ENCODE peak calls at places on chromosomes 11 and 22, in five cellular contexts. One of them, this sample, is unnamed.
A peak's percentile ranks its signal among the peaks of the same experiment; 100 is the strongest.

GRCh38 chr11:13277719-13278619 is at the start of gene BMAL1:
- DNase-seq in esophagus muscularis mucosa: peak; percentile 89
- DNase-seq in cardiac muscle cell: no peak
- DNase-seq in effector memory CD4-positive, alpha-beta T cell: peak; percentile 52
- DNase-seq in CD4-positive, alpha-beta memory T cell: no peak
- DNase-seq in this sample: peak; percentile 35

GRCh38 chr11:9625158-9625557 is 38.7 kb upstream of the SWAP70 start:
- DNase-seq in effector memory CD4-positive, alpha-beta T cell: no peak
- DNase-seq in CD4-positive, alpha-beta memory T cell: no peak
- DNase-seq in esophagus muscularis mucosa: no peak
- DNase-seq in cardiac muscle cell: no peak
- DNase-seq in this sample: no peak

GRCh38 chr11:1041936-1042608 is 5.6 kb upstream of the MUC6 start:
- DNase-seq in cardiac muscle cell: no peak
- DNase-seq in esophagus muscularis mucosa: no peak
- DNase-seq in CD4-positive, alpha-beta memory T cell: no peak
- DNase-seq in effector memory CD4-positive, alpha-beta T cell: no peak
- DNase-seq in this sample: no peak

GRCh38 chr11:86101493-86101892 is 32.6 kb upstream of the PICALM start:
- DNase-seq in cardiac muscle cell: no peak
- DNase-seq in CD4-positive, alpha-beta memory T cell: no peak
- DNase-seq in effector memory CD4-positive, alpha-beta T cell: no peak
- DNase-seq in esophagus muscularis mucosa: no peak
- DNase-seq in this sample: no peak

GRCh38 chr11:91396243-91397133 is 828.1 kb upstream of the FAT3 start:
- DNase-seq in esophagus muscularis mucosa: no peak
- DNase-seq in CD4-positive, alpha-beta memory T cell: no peak
- DNase-seq in cardiac muscle cell: no peak
- DNase-seq in effector memory CD4-positive, alpha-beta T cell: no peak
- DNase-seq in this sample: no peak

GRCh38 chr11:83862691-83863090 is 576.5 kb upstream of the CCDC90B start:
- DNase-seq in esophagus muscularis mucosa: no peak
- DNase-seq in CD4-positive, alpha-beta memory T cell: no peak
- DNase-seq in effector memory CD4-positive, alpha-beta T cell: no peak
- DNase-seq in cardiac muscle cell: no peak
- DNase-seq in this sample: no peak

GRCh38 chr11:33704240-33705002 is 3.8 kb upstream of the C11orf91 start:
- DNase-seq in CD4-positive, alpha-beta memory T cell: no peak
- DNase-seq in esophagus muscularis mucosa: no peak
- DNase-seq in effector memory CD4-positive, alpha-beta T cell: no peak
- DNase-seq in cardiac muscle cell: no peak
- DNase-seq in this sample: no peak

GRCh38 chr11:64060861-64061444 is 25.2 kb downstream of the FLRT1 start:
- DNase-seq in cardiac muscle cell: peak; percentile 83
- DNase-seq in CD4-positive, alpha-beta memory T cell: peak; percentile 31
- DNase-seq in esophagus muscularis mucosa: no peak
- DNase-seq in effector memory CD4-positive, alpha-beta T cell: peak; percentile 43
- DNase-seq in this sample: peak; percentile 17

GRCh38 chr11:31943056-31943780 is 132.1 kb upstream of the PAX6 start:
- DNase-seq in cardiac muscle cell: no peak
- DNase-seq in esophagus muscularis mucosa: peak; percentile 74
- DNase-seq in CD4-positive, alpha-beta memory T cell: no peak
- DNase-seq in effector memory CD4-positive, alpha-beta T cell: no peak
- DNase-seq in this sample: no peak

GRCh38 chr11:705646-706438 is at the start of gene EPS8L2:
- DNase-seq in esophagus muscularis mucosa: no peak
- DNase-seq in effector memory CD4-positive, alpha-beta T cell: no peak
- DNase-seq in CD4-positive, alpha-beta memory T cell: no peak
- DNase-seq in cardiac muscle cell: no peak
- DNase-seq in this sample: no peak

GRCh38 chr22:20650294-20651207 is 123.4 kb upstream of the SERPIND1 start:
- DNase-seq in esophagus muscularis mucosa: peak; percentile 86
- DNase-seq in CD4-positive, alpha-beta memory T cell: no peak
- DNase-seq in effector memory CD4-positive, alpha-beta T cell: no peak
- DNase-seq in cardiac muscle cell: no peak
- DNase-seq in this sample: no peak

GRCh38 chr11:100639140-100639539 is 47.9 kb upstream of the ARHGAP42 start:
- DNase-seq in esophagus muscularis mucosa: no peak
- DNase-seq in cardiac muscle cell: peak; percentile 13
- DNase-seq in CD4-positive, alpha-beta memory T cell: no peak
- DNase-seq in effector memory CD4-positive, alpha-beta T cell: no peak
- DNase-seq in this sample: no peak

GRCh38 chr11:47257518-47258316 is at the start of gene NR1H3:
- DNase-seq in CD4-positive, alpha-beta memory T cell: no peak
- DNase-seq in effector memory CD4-positive, alpha-beta T cell: no peak
- DNase-seq in esophagus muscularis mucosa: peak; percentile 93
- DNase-seq in cardiac muscle cell: peak; percentile 75
- DNase-seq in this sample: peak; percentile 87

GRCh38 chr22:19271856-19272535 is 19.5 kb downstream of the CLTCL1 start:
- DNase-seq in CD4-positive, alpha-beta memory T cell: no peak
- DNase-seq in effector memory CD4-positive, alpha-beta T cell: no peak
- DNase-seq in cardiac muscle cell: no peak
- DNase-seq in esophagus muscularis mucosa: peak; percentile 72
- DNase-seq in this sample: peak; percentile 29

GRCh38 chr11:59144579-59145345 is 2.1 kb downstream of the FAM111A start:
- DNase-seq in CD4-positive, alpha-beta memory T cell: peak; percentile 79
- DNase-seq in effector memory CD4-positive, alpha-beta T cell: peak; percentile 68
- DNase-seq in esophagus muscularis mucosa: peak; percentile 94
- DNase-seq in cardiac muscle cell: peak; percentile 72
- DNase-seq in this sample: peak; percentile 91

GRCh38 chr11:90911192-90911591 is 688.3 kb upstream of the CHORDC1 start:
- DNase-seq in cardiac muscle cell: no peak
- DNase-seq in CD4-positive, alpha-beta memory T cell: no peak
- DNase-seq in effector memory CD4-positive, alpha-beta T cell: no peak
- DNase-seq in esophagus muscularis mucosa: no peak
- DNase-seq in this sample: no peak

GRCh38 chr11:2194877-2195755 is 23.5 kb upstream of the TH start:
- DNase-seq in cardiac muscle cell: peak; percentile 63
- DNase-seq in esophagus muscularis mucosa: no peak
- DNase-seq in CD4-positive, alpha-beta memory T cell: peak; percentile 28
- DNase-seq in effector memory CD4-positive, alpha-beta T cell: no peak
- DNase-seq in this sample: peak; percentile 31

GRCh38 chr11:117170210-117170609 is 8.3 kb upstream of the SIDT2 start:
- DNase-seq in CD4-positive, alpha-beta memory T cell: no peak
- DNase-seq in effector memory CD4-positive, alpha-beta T cell: no peak
- DNase-seq in cardiac muscle cell: no peak
- DNase-seq in esophagus muscularis mucosa: no peak
- DNase-seq in this sample: no peak

GRCh38 chr11:18745251-18745650 is 19.3 kb upstream of the IGSF22 start:
- DNase-seq in CD4-positive, alpha-beta memory T cell: no peak
- DNase-seq in effector memory CD4-positive, alpha-beta T cell: no peak
- DNase-seq in cardiac muscle cell: no peak
- DNase-seq in esophagus muscularis mucosa: no peak
- DNase-seq in this sample: no peak

GRCh38 chr11:15977116-15977515 is 379.2 kb downstream of the SOX6 start:
- DNase-seq in esophagus muscularis mucosa: no peak
- DNase-seq in effector memory CD4-positive, alpha-beta T cell: no peak
- DNase-seq in cardiac muscle cell: no peak
- DNase-seq in CD4-positive, alpha-beta memory T cell: no peak
- DNase-seq in this sample: no peak
- H3K36me3 ChIP-seq in esophagus muscularis mucosa: no peaks in the 10 kb centered on the region
- H3K36me3 ChIP-seq in effector memory CD4-positive, alpha-beta T cell: no peaks in the 10 kb centered on the region
- H3K36me3 ChIP-seq in cardiac muscle cell: no peaks in the 10 kb centered on the region
- H3K36me3 ChIP-seq in CD4-positive, alpha-beta memory T cell: no peaks in the 10 kb centered on the region
- H3K36me3 ChIP-seq in this sample: no peaks in the 10 kb centered on the region

GRCh38 chr11:16630651-16631050 is 107.8 kb upstream of the C11orf58 start:
- DNase-seq in CD4-positive, alpha-beta memory T cell: no peak
- DNase-seq in effector memory CD4-positive, alpha-beta T cell: no peak
- DNase-seq in esophagus muscularis mucosa: no peak
- DNase-seq in cardiac muscle cell: no peak
- DNase-seq in this sample: no peak
- H3K4me3 ChIP-seq in CD4-positive, alpha-beta memory T cell: no peak overlapping the region
- H3K4me3 ChIP-seq in effector memory CD4-positive, alpha-beta T cell: no peak overlapping the region
- H3K4me3 ChIP-seq in esophagus muscularis mucosa: no peak overlapping the region
- H3K4me3 ChIP-seq in cardiac muscle cell: no peak overlapping the region
- H3K4me3 ChIP-seq in this sample: no peak overlapping the region

GRCh38 chr22:32255726-32256125 is 579 bp upstream of the SLC5A4 start:
- DNase-seq in CD4-positive, alpha-beta memory T cell: no peak
- DNase-seq in esophagus muscularis mucosa: no peak
- DNase-seq in effector memory CD4-positive, alpha-beta T cell: no peak
- DNase-seq in cardiac muscle cell: no peak
- DNase-seq in this sample: no peak
- H3K36me3 ChIP-seq in CD4-positive, alpha-beta memory T cell: no peaks in the 10 kb centered on the region
- H3K36me3 ChIP-seq in esophagus muscularis mucosa: no peaks in the 10 kb centered on the region
- H3K36me3 ChIP-seq in effector memory CD4-positive, alpha-beta T cell: no peaks in the 10 kb centered on the region
- H3K36me3 ChIP-seq in cardiac muscle cell: no peaks in the 10 kb centered on the region
- H3K36me3 ChIP-seq in this sample: no peaks in the 10 kb centered on the region

GRCh38 chr11:128686745-128687177 is 7.1 kb upstream of the FLI1 start:
- DNase-seq in esophagus muscularis mucosa: no peak
- DNase-seq in CD4-positive, alpha-beta memory T cell: peak; percentile 56
- DNase-seq in cardiac muscle cell: peak; percentile 54
- DNase-seq in effector memory CD4-positive, alpha-beta T cell: peak; percentile 36
- DNase-seq in this sample: peak; percentile 25

GRCh38 chr11:128688031-128688713 is 5.7 kb upstream of the FLI1 start:
- DNase-seq in cardiac muscle cell: no peak
- DNase-seq in esophagus muscularis mucosa: no peak
- DNase-seq in effector memory CD4-positive, alpha-beta T cell: no peak
- DNase-seq in CD4-positive, alpha-beta memory T cell: no peak
- DNase-seq in this sample: no peak

GRCh38 chr11:128686045-128686741 is 7.7 kb upstream of the FLI1 start:
- DNase-seq in esophagus muscularis mucosa: no peak
- DNase-seq in cardiac muscle cell: no peak
- DNase-seq in CD4-positive, alpha-beta memory T cell: peak; percentile 14
- DNase-seq in effector memory CD4-positive, alpha-beta T cell: no peak
- DNase-seq in this sample: no peak

GRCh38 chr11:128688896-128689546 is 4.9 kb upstream of the FLI1 start:
- DNase-seq in cardiac muscle cell: no peak
- DNase-seq in effector memory CD4-positive, alpha-beta T cell: no peak
- DNase-seq in CD4-positive, alpha-beta memory T cell: no peak
- DNase-seq in esophagus muscularis mucosa: no peak
- DNase-seq in this sample: no peak

DNA sequence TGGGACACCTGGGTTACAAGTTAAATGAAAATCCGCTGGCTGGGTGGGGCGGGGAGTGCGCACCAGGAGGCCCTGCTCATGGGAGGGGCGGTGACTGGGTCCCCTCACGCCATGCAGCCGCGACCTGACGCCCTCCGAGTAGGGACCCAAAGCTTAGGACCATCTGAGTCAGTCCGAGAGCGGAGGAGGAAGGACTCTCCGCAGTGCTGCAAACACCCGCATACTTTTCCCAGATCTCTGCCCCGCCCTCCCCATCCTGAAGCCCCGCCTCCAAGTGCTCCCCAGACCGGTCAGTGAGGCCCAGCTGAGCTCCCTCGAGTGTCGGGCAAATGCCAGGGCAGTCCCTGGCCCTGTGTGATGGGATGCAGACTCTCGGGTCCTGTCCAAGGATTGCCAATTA is 6.6 kb upstream of the FLI1 start:
- DNase-seq in cardiac muscle cell: no peak
- DNase-seq in esophagus muscularis mucosa: no peak
- DNase-seq in CD4-positive, alpha-beta memory T cell: no peak
- DNase-seq in effector memory CD4-positive, alpha-beta T cell: no peak
- DNase-seq in this sample: no peak
- H3K4me3 ChIP-seq in cardiac muscle cell: peak overlapping the region; percentile 25
- H3K4me3 ChIP-seq in esophagus muscularis mucosa: peak overlapping the region; percentile 41
- H3K4me3 ChIP-seq in CD4-positive, alpha-beta memory T cell: peak overlapping the region; percentile 59
- H3K4me3 ChIP-seq in effector memory CD4-positive, alpha-beta T cell: peak overlapping the region; percentile 65
- H3K4me3 ChIP-seq in this sample: no peak overlapping the region

DNA sequence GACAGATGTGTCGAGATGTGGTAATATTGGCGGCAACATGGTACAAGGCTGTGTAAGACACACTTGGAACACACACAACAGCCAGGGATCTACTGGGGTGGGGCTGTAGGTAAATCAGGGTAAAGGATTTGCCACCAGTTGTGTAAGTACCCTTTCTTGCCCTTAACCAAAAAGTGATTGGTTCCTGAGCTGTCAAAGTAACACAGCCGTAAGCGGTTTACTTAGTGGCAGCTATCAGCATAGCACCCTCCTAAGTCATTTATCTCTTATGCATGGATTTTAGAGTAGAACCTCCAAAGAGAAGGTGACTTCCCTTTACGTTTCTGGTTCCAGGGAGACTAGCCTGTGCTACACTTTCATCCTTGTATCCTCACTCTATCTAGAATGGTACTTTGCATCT is 57.2 kb downstream of the SPECC1L start:
- DNase-seq in cardiac muscle cell: no peak
- DNase-seq in effector memory CD4-positive, alpha-beta T cell: no peak
- DNase-seq in esophagus muscularis mucosa: no peak
- DNase-seq in CD4-positive, alpha-beta memory T cell: no peak
- DNase-seq in this sample: no peak
- H3K36me3 ChIP-seq in cardiac muscle cell: peaks cover 57% of the 10 kb centered on the region
- H3K36me3 ChIP-seq in effector memory CD4-positive, alpha-beta T cell: peaks cover 12% of the 10 kb centered on the region
- H3K36me3 ChIP-seq in esophagus muscularis mucosa: peaks cover 58% of the 10 kb centered on the region
- H3K36me3 ChIP-seq in CD4-positive, alpha-beta memory T cell: peaks cover 27% of the 10 kb centered on the region
- H3K36me3 ChIP-seq in this sample: peaks cover 52% of the 10 kb centered on the region

DNA sequence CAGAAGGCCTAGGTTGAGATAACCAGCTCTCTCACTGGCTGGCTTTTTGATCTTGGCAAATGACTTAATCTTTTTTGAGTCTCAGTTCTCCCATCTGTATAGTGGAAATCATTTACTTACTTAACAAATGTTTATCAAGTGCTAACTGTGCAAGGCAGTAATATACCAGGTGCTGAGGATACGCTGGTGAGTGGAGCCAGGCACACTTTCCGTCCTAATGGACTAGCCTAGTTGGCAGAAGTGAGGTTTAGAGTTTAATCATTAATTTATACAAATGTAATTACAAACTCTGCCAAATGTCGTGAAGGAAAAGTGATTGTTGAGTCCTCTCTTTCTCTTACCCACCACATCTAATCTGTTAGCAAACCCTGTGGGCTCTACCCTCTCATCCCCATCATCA is 33.3 kb downstream of the EXT2 start:
- DNase-seq in esophagus muscularis mucosa: no peak
- DNase-seq in effector memory CD4-positive, alpha-beta T cell: no peak
- DNase-seq in cardiac muscle cell: no peak
- DNase-seq in CD4-positive, alpha-beta memory T cell: no peak
- DNase-seq in this sample: no peak
- H3K4me3 ChIP-seq in esophagus muscularis mucosa: no peak overlapping the region
- H3K4me3 ChIP-seq in effector memory CD4-positive, alpha-beta T cell: no peak overlapping the region
- H3K4me3 ChIP-seq in cardiac muscle cell: no peak overlapping the region
- H3K4me3 ChIP-seq in CD4-positive, alpha-beta memory T cell: no peak overlapping the region
- H3K4me3 ChIP-seq in this sample: no peak overlapping the region

This sample was measured in MG63.